ENCODE peak calls at places on chromosomes 12 and 14, in five cellular contexts. T is GM12878, W is mammary epithelial cell, O is MM.1S, S is HCT116. I is an unnamed sample.
A peak's percentile ranks its signal among the peaks of the same experiment; 100 is the strongest.

GRCh38 chr12:47863467-47863866 is 41.3 kb downstream of the VDR start:
- DNase-seq in T (no peak), W (peak; percentile 91), O (no peak), S (no peak), I (no peak)

GRCh38 chr14:106286697-106287290 is 760.4 kb downstream of the TMEM121 start:
- DNase-seq in T (no peak), W (no peak), O (no peak), S (no peak), I (no peak)

GRCh38 chr14:53711205-53711604 is 245.4 kb downstream of the BMP4 start:
- DNase-seq in T (no peak), W (no peak), O (no peak), S (no peak), I (no peak)

GRCh38 chr12:79016181-79016580 is 151.6 kb downstream of the SYT1 start:
- DNase-seq in T (no peak), W (no peak), O (peak; percentile 49), S (no peak), I (no peak)

GRCh38 chr14:35594616-35595015 is 60.7 kb downstream of the INSM2 start:
- DNase-seq in T (no peak), W (no peak), O (no peak), S (no peak), I (no peak)

GRCh38 chr14:72513994-72514659 is 379.8 kb downstream of the DPF3 start:
- DNase-seq in T (no peak), W (peak; percentile 29), O (peak; percentile 41), S (peak; percentile 10), I (no peak)

GRCh38 chr14:99264691-99265090 is 7.3 kb downstream of the BCL11B start:
- DNase-seq in T (no peak), W (no peak), O (no peak), S (no peak), I (no peak)

GRCh38 chr14:105356927-105357326 is 41.4 kb upstream of the TEX22 start:
- DNase-seq in T (no peak), W (no peak), O (no peak), S (no peak), I (no peak)

GRCh38 chr12:75086086-75087038 is 123.3 kb downstream of the KCNC2 start:
- DNase-seq in T (no peak), W (no peak), O (no peak), S (no peak), I (no peak)

GRCh38 chr12:5514016-5514415 is 82.1 kb downstream of the NTF3 start:
- DNase-seq in T (no peak), W (no peak), O (no peak), S (no peak), I (no peak)

GRCh38 chr12:116673713-116674112 is 64.2 kb downstream of the SPRING1 start:
- DNase-seq in T (no peak), W (no peak), O (no peak), S (peak; percentile 21), I (no peak)

GRCh38 chr12:50637870-50638481 is 125.9 kb upstream of the ATF1 start:
- DNase-seq in T (no peak), W (peak; percentile 45), O (peak; percentile 56), S (no peak), I (no peak)

GRCh38 chr12:121579190-121579791 is 1.5 kb downstream of the KDM2B start:
- DNase-seq in T (no peak), W (no peak), O (no peak), S (no peak), I (no peak)

GRCh38 chr14:32350020-32350419 is 20.9 kb downstream of the AKAP6 start:
- DNase-seq in T (peak; percentile 17), W (no peak), O (peak; percentile 53), S (no peak), I (no peak)

GRCh38 chr12:3717283-3717974 is 35.5 kb downstream of the CRACR2A start:
- DNase-seq in T (no peak), W (no peak), O (no peak), S (no peak), I (no peak)

GRCh38 chr12:2244013-2244861 is 191.4 kb downstream of the CACNA1C start:
- DNase-seq in T (no peak), W (peak; percentile 26), O (no peak), S (peak; percentile 2), I (no peak)

GRCh38 chr14:30227436-30227835 is 299.8 kb upstream of the PRKD1 start:
- DNase-seq in T (no peak), W (no peak), O (no peak), S (no peak), I (no peak)

GRCh38 chr14:88868558-88869159 is 44.2 kb downstream of the TTC8 start:
- DNase-seq in T (no peak), W (peak; percentile 39), O (peak; percentile 24), S (peak; percentile 24), I (no peak)

GRCh38 chr14:104427126-104427851 is 152.3 kb upstream of the C14orf180 start:
- DNase-seq in T (no peak), W (no peak), O (no peak), S (no peak), I (no peak)

GRCh38 chr12:77368379-77368778 is 303.0 kb upstream of the E2F7 start:
- DNase-seq in T (no peak), W (no peak), O (no peak), S (no peak), I (no peak)

GRCh38 chr12:128551266-128552025 is 272.3 kb downstream of the SLC15A4 start:
- DNase-seq in T (no peak), W (no peak), O (no peak), S (no peak), I (no peak)

GRCh38 chr14:69107407-69108003 is 45.4 kb downstream of the DCAF5 start:
- DNase-seq in T (peak; percentile 20), W (peak; percentile 63), O (no peak), S (peak; percentile 60), I (peak; percentile 39)

GRCh38 chr14:63147018-63147417 is 57.2 kb upstream of the RHOJ start:
- DNase-seq in T (no peak), W (no peak), O (no peak), S (no peak), I (no peak)

GRCh38 chr12:108832730-108833354 is 24.5 kb downstream of the SSH1 start:
- DNase-seq in T (no peak), W (peak; percentile 69), O (no peak), S (no peak), I (no peak)
- H3K9ac ChIP-seq in T (no peak overlapping the region), W (peak overlapping the region; percentile 81), O (peak overlapping the region; percentile 13), S (peak overlapping the region; percentile 56), I (no peak overlapping the region)

DNA sequence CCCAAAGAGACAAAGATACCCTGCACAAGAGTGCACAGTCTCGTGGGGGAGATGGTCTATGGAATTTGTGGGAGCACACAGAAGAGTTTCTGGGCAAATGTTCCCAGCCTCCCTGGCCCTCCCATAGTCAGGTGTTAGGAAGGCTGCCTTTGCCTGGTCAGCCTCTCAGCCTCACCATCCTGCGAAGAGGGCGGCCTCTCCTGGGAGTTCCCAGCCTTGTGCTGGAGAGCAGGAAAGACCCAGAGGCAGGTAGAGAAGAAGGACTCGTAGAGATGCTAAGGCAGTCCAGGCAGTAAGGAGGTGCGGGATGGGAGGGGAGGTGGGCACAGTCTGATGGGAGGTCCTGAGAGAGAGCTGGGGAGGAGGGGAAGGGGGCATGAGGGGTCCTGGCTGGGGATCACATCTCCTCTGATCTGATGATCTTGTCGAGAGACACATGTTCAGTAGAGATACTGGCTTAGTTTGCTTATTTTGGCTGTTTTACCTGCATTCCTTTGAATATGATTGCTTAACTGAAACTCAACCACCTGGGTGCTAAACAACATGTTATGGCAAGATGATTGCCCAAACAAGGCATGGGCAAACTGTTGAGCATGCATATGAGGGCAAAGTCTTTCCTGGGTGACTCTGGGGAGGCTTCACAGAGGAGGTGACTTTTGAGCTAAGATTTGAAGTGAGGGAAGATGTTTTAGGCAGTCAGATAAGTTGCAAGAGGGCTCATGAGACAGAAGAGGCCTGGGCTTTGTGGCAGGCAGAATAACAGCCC is 10.5 kb downstream of the SERPINA6 start:
- DNase-seq in T (no peak), W (peak; percentile 94), O (no peak), S (no peak), I (no peak)
- H3K9ac ChIP-seq in T (no peak overlapping the region), W (peak overlapping the region; percentile 29), O (no peak overlapping the region), S (no peak overlapping the region), I (no peak overlapping the region)

GRCh38 chr14:70823281-70823680 is 14.0 kb upstream of the MAP3K9 start:
- DNase-seq in T (no peak), W (no peak), O (no peak), S (no peak), I (no peak)
- H3K9ac ChIP-seq in T (no peak overlapping the region), W (no peak overlapping the region), O (no peak overlapping the region), S (peak overlapping the region; percentile 65), I (no peak overlapping the region)

GRCh38 chr14:77838756-77839565 is 39.1 kb downstream of the ADCK1 start:
- DNase-seq in T (no peak), W (no peak), O (no peak), S (no peak), I (no peak)
- H3K9ac ChIP-seq in T (no peak overlapping the region), W (no peak overlapping the region), O (no peak overlapping the region), S (no peak overlapping the region), I (no peak overlapping the region)

GRCh38 chr14:74465335-74465734 is 27.8 kb downstream of the NPC2 start:
- DNase-seq in T (no peak), W (no peak), O (no peak), S (no peak), I (no peak)

GRCh38 chr14:74464785-74465184 is 28.3 kb downstream of the NPC2 start:
- DNase-seq in T (no peak), W (no peak), O (no peak), S (no peak), I (no peak)

GRCh38 chr14:74459981-74460380 is 33.1 kb downstream of the NPC2 start:
- DNase-seq in T (no peak), W (no peak), O (no peak), S (no peak), I (no peak)

GRCh38 chr14:74462993-74463392 is 30.1 kb downstream of the NPC2 start:
- DNase-seq in T (no peak), W (no peak), O (no peak), S (no peak), I (no peak)

DNA sequence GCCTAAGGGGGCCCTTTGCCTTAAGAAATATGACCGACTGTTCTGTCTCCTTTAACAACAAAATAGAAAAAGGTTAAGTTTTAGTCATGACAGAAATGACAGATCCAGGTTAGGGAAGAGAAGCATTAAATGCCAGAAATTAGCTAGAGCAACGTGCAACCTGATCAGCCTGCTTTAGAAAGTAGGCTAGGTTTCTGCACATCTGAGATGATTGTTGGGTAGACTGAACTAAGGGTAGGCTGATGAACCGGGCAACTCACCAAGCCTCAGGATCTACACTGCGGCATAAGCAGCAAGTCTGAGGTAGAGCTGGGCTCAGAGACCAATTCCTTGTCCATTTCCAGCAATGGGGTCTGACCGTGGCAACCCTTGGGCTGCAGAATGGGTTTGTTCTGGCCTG is 29.4 kb downstream of the NPC2 start:
- DNase-seq in T (no peak), W (no peak), O (no peak), S (no peak), I (no peak)
- H3K9ac ChIP-seq in T (no peak overlapping the region), W (no peak overlapping the region), O (no peak overlapping the region), S (no peak overlapping the region), I (no peak overlapping the region)

GRCh38 chr14:64550539-64551333 is 975 bp downstream of the PPP1R36 start:
- DNase-seq in T (no peak), W (no peak), O (no peak), S (no peak), I (no peak)
- H3K9ac ChIP-seq in T (no peak overlapping the region), W (no peak overlapping the region), O (no peak overlapping the region), S (no peak overlapping the region), I (no peak overlapping the region)